ENCODE peak calls at places on chromosomes 3 and 15, in seven cellular contexts. E is osteoblast, V is H9, D is PC-9, A is IMR-90, T is GM23338, Z is K562. U is an unnamed sample. For H3K4me1, the result is how much of the 10 kb centered on the place peaks cover.

GRCh38 chr3:143672396-143673165 is 175.7 kb downstream of the SLC9A9 start:
- DNase-seq in E (no peak), V (no peak), D (no peak), A (no peak), T (no peak), Z (no peak), U (no peak)

GRCh38 chr3:33439421-33440327 is 531 bp downstream of the UBP1 start:
- DNase-seq in E (peak), V (peak), D (peak), A (peak), T (peak), Z (peak), U (peak)

GRCh38 chr3:10772230-10773161 is 43.5 kb upstream of the SLC6A11 start:
- DNase-seq in E (no peak), V (peak), D (no peak), A (no peak), T (peak), Z (peak), U (no peak)

GRCh38 chr3:138938056-138938876 is 8.7 kb downstream of the FOXL2 start:
- DNase-seq in E (peak), V (peak), D (no peak), A (no peak), T (peak), Z (no peak), U (no peak)

GRCh38 chr15:60582370-60583036 is 103.6 kb upstream of the ICE2 start:
- DNase-seq in E (no peak), V (no peak), D (no peak), A (peak), T (no peak), Z (no peak), U (no peak)

GRCh38 chr3:29822051-29822450 is 541.2 kb downstream of the RBMS3 start:
- DNase-seq in E (peak), V (no peak), D (no peak), A (peak), T (no peak), Z (no peak), U (peak)

GRCh38 chr3:37290551-37290950 is 116.2 kb upstream of the LRRFIP2 start:
- DNase-seq in E (peak), V (no peak), D (no peak), A (peak), T (peak), Z (no peak), U (peak)

GRCh38 chr15:63539517-63539916 is 35.1 kb downstream of the USP3 start:
- DNase-seq in E (no peak), V (no peak), D (no peak), A (no peak), T (no peak), Z (no peak), U (no peak)

GRCh38 chr15:33283603-33284002 is 27.2 kb upstream of the RYR3 start:
- DNase-seq in E (no peak), V (no peak), D (no peak), A (no peak), T (no peak), Z (no peak), U (no peak)

GRCh38 chr3:161042023-161042501 is 63.1 kb downstream of the B3GALNT1 start:
- DNase-seq in E (peak), V (no peak), D (no peak), A (no peak), T (no peak), Z (no peak), U (peak)

GRCh38 chr15:92617197-92618037 is 38.2 kb downstream of the FAM174B start:
- DNase-seq in E (peak), V (no peak), D (peak), A (peak), T (no peak), Z (peak), U (peak)

GRCh38 chr3:187922704-187923393 is 177.6 kb upstream of the BCL6 start:
- DNase-seq in E (peak), V (no peak), D (no peak), A (peak), T (no peak), Z (no peak), U (peak)

GRCh38 chr15:53447053-53447574 is 312.3 kb downstream of the WDR72 start:
- DNase-seq in E (no peak), V (no peak), D (no peak), A (no peak), T (no peak), Z (no peak), U (no peak)

GRCh38 chr3:189270248-189270832 is 98.6 kb downstream of the TPRG1 start:
- DNase-seq in E (peak), V (peak), D (peak), A (peak), T (peak), Z (no peak), U (peak)

GRCh38 chr3:184378650-184379374 is 805 bp upstream of the THPO start:
- DNase-seq in E (peak), V (no peak), D (no peak), A (no peak), T (no peak), Z (no peak), U (no peak)

GRCh38 chr3:82082796-82083195 is 321.4 kb upstream of the GBE1 start:
- DNase-seq in E (no peak), V (no peak), D (no peak), A (no peak), T (no peak), Z (no peak), U (peak)

GRCh38 chr3:127304121-127304744 is 16.4 kb upstream of the PRR20G start:
- DNase-seq in E (no peak), V (no peak), D (peak), A (no peak), T (peak), Z (peak), U (no peak)

GRCh38 chr15:56393277-56393676 is 28.1 kb downstream of the TEX9 start:
- DNase-seq in E (no peak), V (no peak), D (no peak), A (no peak), T (no peak), Z (no peak), U (no peak)

GRCh38 chr3:160409812-160410610 is 10.6 kb downstream of the SMC4 start:
- DNase-seq in E (no peak), V (no peak), D (no peak), A (peak), T (no peak), Z (no peak), U (peak)

GRCh38 chr3:114178770-114179368 is at the start of gene DRD3:
- DNase-seq in E (no peak), V (peak), D (no peak), A (peak), T (peak), Z (peak), U (peak)

GRCh38 chr3:179801831-179802230 is 149.0 kb downstream of the USP13 start:
- DNase-seq in E (no peak), V (no peak), D (no peak), A (peak), T (no peak), Z (no peak), U (peak)

GRCh38 chr15:49380912-49381311 is 42.1 kb upstream of the FGF7 start:
- DNase-seq in E (no peak), V (peak), D (no peak), A (peak), T (peak), Z (no peak), U (no peak)

GRCh38 chr3:131582438-131582837 is 79.7 kb upstream of the MRPL3 start:
- DNase-seq in E (no peak), V (no peak), D (no peak), A (no peak), T (no peak), Z (peak), U (no peak)

GRCh38 chr3:41159581-41160189 is 39.6 kb upstream of the CTNNB1 start:
- DNase-seq in E (no peak), V (no peak), D (no peak), A (no peak), T (no peak), Z (no peak), U (no peak)

GRCh38 chr3:114848087-114848486 is 299.0 kb downstream of the ZBTB20 start:
- DNase-seq in E (no peak), V (no peak), D (no peak), A (no peak), T (no peak), Z (no peak), U (no peak)

GRCh38 chr3:137039570-137039969 is 81.8 kb downstream of the IL20RB start:
- DNase-seq in E (no peak), V (no peak), D (no peak), A (no peak), T (no peak), Z (no peak), U (no peak)

GRCh38 chr3:169562988-169563774 is 100.3 kb downstream of the MECOM start:
- DNase-seq in E (no peak), V (no peak), D (no peak), A (no peak), T (no peak), Z (no peak), U (no peak)

GRCh38 chr15:41085029-41085428 is 31.1 kb downstream of the INO80 start:
- DNase-seq in E (no peak), V (no peak), D (no peak), A (no peak), T (no peak), Z (no peak), U (no peak)
- H3K4me1 ChIP-seq in E (under half), V (under half), D (under half), A (under half), T (under half), Z (under half), U (under half)

DNA sequence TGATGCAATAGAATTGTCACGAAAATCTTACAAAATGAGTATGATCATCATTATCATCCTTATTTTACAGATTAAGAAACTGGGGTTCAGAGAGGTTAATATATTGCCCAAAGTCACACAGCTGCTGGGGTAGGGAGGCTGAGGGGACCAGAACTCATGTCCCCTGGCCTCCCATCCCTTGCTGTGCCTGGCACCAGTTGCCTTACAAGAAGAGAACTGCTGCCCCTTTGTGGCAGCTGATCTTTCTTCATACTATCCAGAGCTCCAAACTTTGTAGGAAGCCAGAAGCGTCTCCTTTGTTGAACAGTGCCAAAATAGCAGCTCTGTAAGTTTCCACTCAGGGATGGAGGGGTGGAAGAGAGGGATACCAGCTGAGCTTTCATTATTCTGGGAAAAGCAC is 236.8 kb upstream of the TBC1D5 start:
- DNase-seq in E (no peak), V (no peak), D (no peak), A (no peak), T (peak), Z (no peak), U (no peak)
- TF ChIP-seq CTCF in E (peak), V (peak), D (no peak), A (no peak), T (peak), Z (peak), U (no peak)

GRCh38 chr15:62138124-62138523 is 27.0 kb downstream of the C2CD4B start:
- DNase-seq in E (peak), V (no peak), D (no peak), A (peak), T (no peak), Z (no peak), U (peak)

GRCh38 chr15:62142736-62143135 is 22.3 kb downstream of the C2CD4B start:
- DNase-seq in E (no peak), V (no peak), D (no peak), A (no peak), T (peak), Z (no peak), U (no peak)

GRCh38 chr15:62141643-62142588 is 23.2 kb downstream of the C2CD4B start:
- DNase-seq in E (no peak), V (no peak), D (no peak), A (no peak), T (no peak), Z (no peak), U (no peak)

GRCh38 chr15:62137216-62137884 is 27.7 kb downstream of the C2CD4B start:
- DNase-seq in E (no peak), V (no peak), D (no peak), A (no peak), T (no peak), Z (no peak), U (no peak)

DNA sequence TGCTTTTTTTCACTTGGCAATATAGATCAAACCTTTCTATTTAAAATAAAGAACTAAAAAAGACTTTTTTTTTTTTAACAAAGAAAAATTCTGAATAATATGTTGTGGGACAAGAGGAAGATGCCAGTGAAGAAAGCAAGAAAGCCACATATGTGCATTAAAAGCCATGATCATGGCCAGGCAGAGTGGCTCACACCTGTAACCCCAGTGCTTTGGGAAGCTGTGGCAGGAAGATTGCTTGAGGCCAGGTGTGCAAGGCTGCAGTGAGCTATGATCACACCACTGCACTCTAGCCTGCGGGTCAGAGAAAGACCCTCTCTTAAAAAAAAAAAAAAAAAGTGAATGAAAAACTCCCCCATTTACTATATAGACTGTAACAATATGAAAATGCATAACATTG is 23.9 kb downstream of the C2CD4B start:
- DNase-seq in E (no peak), V (no peak), D (no peak), A (no peak), T (no peak), Z (no peak), U (no peak)
- H3K4me2 ChIP-seq in E (no peak), V (no peak), D (no peak), A (no peak), T (no peak), Z (no peak), U (no peak)

GRCh38 chr3:52237006-52237658 is 1.8 kb downstream of the TWF2 start:
- DNase-seq in E (no peak), V (no peak), D (peak), A (no peak), T (no peak), Z (no peak), U (no peak)
- H3K4me1 ChIP-seq in E (under half), V (under half), D (under half), A (under half), T (under half), Z (under half), U (under half)

GRCh38 chr3:52483081-52483480 is 12.1 kb upstream of the STAB1 start:
- DNase-seq in E (peak), V (no peak), D (no peak), A (no peak), T (no peak), Z (no peak), U (no peak)

GRCh38 chr3:52480768-52481715 is 14.1 kb upstream of the STAB1 start:
- DNase-seq in E (peak), V (peak), D (no peak), A (no peak), T (no peak), Z (no peak), U (no peak)

GRCh38 chr3:52483577-52484495 is 11.3 kb upstream of the STAB1 start:
- DNase-seq in E (peak), V (no peak), D (no peak), A (peak), T (no peak), Z (no peak), U (peak)

GRCh38 chr3:52479876-52480575 is 15.1 kb upstream of the STAB1 start:
- DNase-seq in E (peak), V (peak), D (no peak), A (no peak), T (no peak), Z (no peak), U (no peak)

GRCh38 chr3:52481819-52482521 is 13.2 kb upstream of the STAB1 start:
- DNase-seq in E (peak), V (peak), D (no peak), A (peak), T (peak), Z (peak), U (peak)
- TF ChIP-seq CTCF in E (peak), V (peak), D (peak), A (peak), T (peak), Z (peak), U (peak)

GRCh38 chr3:5899040-5899439 is 711.5 kb downstream of the EDEM1 start:
- DNase-seq in E (no peak), V (no peak), D (no peak), A (no peak), T (no peak), Z (no peak), U (no peak)
- H3K4me2 ChIP-seq in E (no peak), V (no peak), D (no peak), A (no peak), T (no peak), Z (no peak), U (no peak)

GRCh38 chr3:71051893-71052687 is 531.4 kb downstream of the FOXP1 start:
- DNase-seq in E (no peak), V (no peak), D (no peak), A (peak), T (no peak), Z (no peak), U (peak)
- H3K4me1 ChIP-seq in E (half or more), V (under half), D (under half), A (under half), T (half or more), Z (under half), U (under half)

DNA sequence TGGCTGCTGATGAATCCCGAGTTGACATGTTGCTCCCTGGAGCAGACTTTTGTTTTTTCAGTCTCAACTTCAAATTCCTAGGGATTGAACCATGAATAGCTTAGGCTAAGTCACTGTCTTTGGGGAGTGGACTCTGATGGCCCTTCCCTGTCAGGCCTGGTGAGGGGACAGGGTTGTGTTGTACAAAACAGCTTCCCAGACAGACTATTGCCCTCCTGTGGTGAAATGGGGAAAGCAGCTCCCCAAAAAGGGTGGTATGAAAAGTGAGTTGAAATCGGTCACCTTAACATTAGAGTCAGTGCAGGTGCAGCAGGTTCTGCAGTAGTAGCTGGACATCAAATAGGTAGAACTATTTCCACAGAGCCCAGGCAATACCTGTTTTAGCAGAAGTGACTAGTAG is 775.6 kb downstream of the ROBO2 start:
- DNase-seq in E (no peak), V (peak), D (no peak), A (no peak), T (peak), Z (no peak), U (no peak)
- TF ChIP-seq CTCF in E (no peak), V (peak), D (no peak), A (peak), T (peak), Z (no peak), U (peak)

GRCh38 chr15:31344266-31344665 is 17.6 kb downstream of the KLF13 start:
- DNase-seq in E (no peak), V (no peak), D (no peak), A (no peak), T (no peak), Z (no peak), U (no peak)
- H3K4me2 ChIP-seq in E (no peak), V (no peak), D (no peak), A (no peak), T (no peak), Z (no peak), U (no peak)